ENCODE peak calls at places on chromosomes 6 and 20, in ten cellular contexts. L is CD8-positive, alpha-beta T cell; M is AG09319; H is upper lobe of left lung; S is HFFc6; T is neural crest cell; Z is endothelial cell; K is A549; U is right lobe of liver; N is Calu3. J is an unnamed sample.

GRCh38 chr20:50475879-50476292 is 34.3 kb upstream of the PTPN1 start:
- DNase-seq in L (no peak), M (no peak), H (no peak), S (no peak), T (no peak), Z (no peak), K (peak; percentile 62), U (peak; percentile 52), N (peak; percentile 64), J (no peak)

GRCh38 chr20:56685879-56686278 is 56.8 kb downstream of the TFAP2C start:
- DNase-seq in L (no peak), M (no peak), H (no peak), S (no peak), T (no peak), Z (no peak), K (no peak), U (no peak), N (no peak), J (no peak)

GRCh38 chr20:33673411-33674293 is 576 bp downstream of the NECAB3 start:
- DNase-seq in L (no peak), M (no peak), H (peak; percentile 72), S (no peak), T (no peak), Z (no peak), K (no peak), U (peak; percentile 25), N (no peak), J (no peak)

GRCh38 chr6:37904590-37904989 is 85.1 kb downstream of the ZFAND3 start:
- DNase-seq in L (no peak), M (no peak), H (no peak), S (no peak), T (no peak), Z (no peak), K (no peak), U (no peak), N (no peak), J (no peak)

GRCh38 chr20:1336699-1337387 is 7.9 kb upstream of the SDCBP2 start:
- DNase-seq in L (no peak), M (no peak), H (peak; percentile 84), S (no peak), T (no peak), Z (no peak), K (no peak), U (peak; percentile 78), N (no peak), J (no peak)

GRCh38 chr20:22070546-22070945 is 365.1 kb downstream of the PAX1 start:
- DNase-seq in L (no peak), M (no peak), H (no peak), S (no peak), T (no peak), Z (no peak), K (no peak), U (no peak), N (no peak), J (no peak)

GRCh38 chr6:116446399-116446798 is 14.8 kb upstream of the CALHM6 start:
- DNase-seq in L (no peak), M (no peak), H (no peak), S (peak; percentile 52), T (no peak), Z (no peak), K (no peak), U (no peak), N (no peak), J (no peak)

GRCh38 chr20:10113746-10114145 is 79.0 kb downstream of the ANKEF1 start:
- DNase-seq in L (no peak), M (no peak), H (no peak), S (no peak), T (no peak), Z (no peak), K (no peak), U (no peak), N (no peak), J (no peak)

GRCh38 chr6:6497541-6497940 is 91.0 kb upstream of the LY86 start:
- DNase-seq in L (no peak), M (no peak), H (peak; percentile 66), S (no peak), T (no peak), Z (no peak), K (no peak), U (no peak), N (no peak), J (no peak)

GRCh38 chr20:32304121-32304520 is 26.7 kb downstream of the KIF3B start:
- DNase-seq in L (no peak), M (no peak), H (no peak), S (no peak), T (no peak), Z (no peak), K (no peak), U (no peak), N (no peak), J (no peak)

GRCh38 chr6:7996538-7997225 is 67.5 kb downstream of the BLOC1S5 start:
- DNase-seq in L (no peak), M (no peak), H (peak; percentile 19), S (peak; percentile 25), T (no peak), Z (no peak), K (no peak), U (no peak), N (peak; percentile 2), J (no peak)

GRCh38 chr20:36925234-36925633 is 26.3 kb downstream of the SAMHD1 start:
- DNase-seq in L (no peak), M (no peak), H (no peak), S (peak; percentile 15), T (no peak), Z (no peak), K (no peak), U (no peak), N (no peak), J (no peak)

GRCh38 chr6:21845018-21845417 is 251.5 kb downstream of the SOX4 start:
- DNase-seq in L (no peak), M (no peak), H (no peak), S (no peak), T (peak; percentile 11), Z (peak; percentile 38), K (no peak), U (no peak), N (no peak), J (no peak)

GRCh38 chr20:32509639-32510066 is 75.5 kb downstream of the NOL4L start:
- DNase-seq in L (peak; percentile 46), M (no peak), H (no peak), S (peak; percentile 64), T (no peak), Z (peak; percentile 34), K (peak; percentile 23), U (no peak), N (no peak), J (no peak)

GRCh38 chr20:34337982-34338756 is 24.9 kb upstream of the ITCH start:
- DNase-seq in L (no peak), M (no peak), H (no peak), S (no peak), T (no peak), Z (no peak), K (no peak), U (no peak), N (no peak), J (no peak)

GRCh38 chr20:6828794-6829423 is 61.4 kb downstream of the BMP2 start:
- DNase-seq in L (no peak), M (peak; percentile 16), H (no peak), S (peak; percentile 15), T (peak; percentile 69), Z (peak; percentile 73), K (peak; percentile 63), U (peak; percentile 46), N (peak; percentile 49), J (peak; percentile 39)

GRCh38 chr6:134698228-134698627 is 251.7 kb downstream of the ALDH8A1 start:
- DNase-seq in L (no peak), M (peak; percentile 45), H (no peak), S (no peak), T (no peak), Z (no peak), K (no peak), U (no peak), N (no peak), J (no peak)

GRCh38 chr20:6142348-6142993 is 19.6 kb upstream of the FERMT1 start:
- DNase-seq in L (no peak), M (peak; percentile 22), H (no peak), S (peak; percentile 48), T (peak; percentile 57), Z (peak; percentile 55), K (peak; percentile 75), U (no peak), N (peak; percentile 40), J (peak; percentile 67)

GRCh38 chr6:51928320-51928719 is 159.1 kb downstream of the PKHD1 start:
- DNase-seq in L (no peak), M (no peak), H (no peak), S (no peak), T (no peak), Z (no peak), K (no peak), U (no peak), N (no peak), J (peak; percentile 16)

GRCh38 chr6:11700118-11700718 is 78.4 kb downstream of the ADTRP start:
- DNase-seq in L (no peak), M (peak; percentile 27), H (no peak), S (peak; percentile 51), T (no peak), Z (no peak), K (peak; percentile 54), U (no peak), N (no peak), J (peak; percentile 35)
- TF ChIP-seq CTCF in L (peak; percentile 49), M (peak; percentile 44), H (peak; percentile 17), S (peak; percentile 82), T (peak; percentile 66), Z (peak; percentile 42), K (peak; percentile 57), U (peak; percentile 40), N (no peak), J (peak; percentile 41)

DNA sequence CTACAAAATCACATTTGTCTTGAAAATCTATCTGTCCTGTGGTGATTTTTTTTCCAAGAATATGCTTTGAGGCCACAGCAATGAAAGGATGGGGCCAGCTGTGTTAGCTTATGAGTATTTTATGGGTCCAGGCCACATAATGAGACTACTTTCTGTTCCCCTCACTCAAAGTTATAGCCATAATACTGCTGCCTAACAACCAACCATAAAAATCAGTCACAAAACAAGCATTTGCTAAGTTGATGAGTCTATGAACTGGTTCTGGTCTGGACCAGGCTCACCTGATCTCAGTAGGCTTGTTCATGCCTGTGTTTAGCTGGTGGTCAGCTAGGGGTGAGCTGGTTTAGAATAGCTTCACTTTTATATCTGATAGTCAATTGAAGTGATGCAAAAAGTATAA is 192.5 kb upstream of the PLCB4 start:
- DNase-seq in L (no peak), M (no peak), H (no peak), S (no peak), T (no peak), Z (no peak), K (no peak), U (no peak), N (no peak), J (no peak)
- TF ChIP-seq CTCF in L (no peak), M (no peak), H (no peak), S (no peak), T (no peak), Z (no peak), K (no peak), U (no peak), N (no peak), J (no peak)

GRCh38 chr6:152954443-152954842 is 28.4 kb downstream of the FBXO5 start:
- DNase-seq in L (no peak), M (no peak), H (no peak), S (no peak), T (no peak), Z (no peak), K (peak; percentile 7), U (no peak), N (no peak), J (peak; percentile 15)
- TF ChIP-seq CTCF in L (no peak), M (no peak), H (no peak), S (peak; percentile 31), T (no peak), Z (peak; percentile 28), K (no peak), U (peak; percentile 23), N (no peak), J (peak; percentile 24)

GRCh38 chr6:15121977-15122550 is 123.8 kb upstream of the JARID2 start:
- DNase-seq in L (no peak), M (no peak), H (no peak), S (no peak), T (no peak), Z (no peak), K (no peak), U (no peak), N (no peak), J (no peak)
- TF ChIP-seq CTCF in L (no peak), M (no peak), H (no peak), S (no peak), T (no peak), Z (no peak), K (no peak), U (no peak), N (no peak), J (no peak)

J was measured in GM10248.